ENCODE peak calls at places on chromosomes 13 and 19, in five cellular contexts. L is Peyer's patch, Z is astrocyte of the cerebellum, U is tibial nerve, C is neural progenitor cell. A is an unnamed sample.

GRCh38 chr19:13429563-13429962 is 76.7 kb downstream of the CACNA1A start:
- DNase-seq in L (no peak), Z (no peak), U (no peak), C (no peak), A (no peak)

GRCh38 chr19:19206938-19207337 is 3.7 kb upstream of the NR2C2AP start:
- DNase-seq in L (no peak), Z (no peak), U (no peak), C (no peak), A (no peak)

GRCh38 chr19:17420267-17420924 is 549 bp downstream of the MVB12A start:
- DNase-seq in L (no peak), Z (no peak), U (peak; percentile 12), C (peak; percentile 77), A (no peak)

GRCh38 chr13:27117158-27117557 is 54.5 kb downstream of the USP12 start:
- DNase-seq in L (no peak), Z (no peak), U (no peak), C (no peak), A (no peak)

GRCh38 chr13:105994340-105994739 is 541.1 kb downstream of the EFNB2 start:
- DNase-seq in L (no peak), Z (no peak), U (no peak), C (no peak), A (no peak)

GRCh38 chr13:100473087-100473486 is 115.5 kb downstream of the GGACT start:
- DNase-seq in L (no peak), Z (no peak), U (no peak), C (peak; percentile 87), A (no peak)

GRCh38 chr13:98460519-98460918 is 116.4 kb downstream of the STK24 start:
- DNase-seq in L (no peak), Z (no peak), U (no peak), C (no peak), A (no peak)

GRCh38 chr13:22940090-22940710 is 240.6 kb upstream of the SGCG start:
- DNase-seq in L (no peak), Z (no peak), U (no peak), C (no peak), A (no peak)

GRCh38 chr19:44401108-44401786 is at the start of gene ZNF285:
- DNase-seq in L (peak; percentile 65), Z (peak; percentile 90), U (peak; percentile 80), C (peak; percentile 98), A (peak; percentile 67)

GRCh38 chr19:38298841-38299680 is 5.0 kb upstream of the C19orf33 start:
- DNase-seq in L (no peak), Z (no peak), U (no peak), C (no peak), A (no peak)

GRCh38 chr13:27194895-27195764 is 23.5 kb upstream of the USP12 start:
- DNase-seq in L (no peak), Z (peak; percentile 84), U (no peak), C (peak; percentile 20), A (no peak)

GRCh38 chr13:83980322-83980721 is 98.0 kb upstream of the SLITRK1 start:
- DNase-seq in L (no peak), Z (no peak), U (no peak), C (no peak), A (no peak)

GRCh38 chr19:18978616-18979015 is 37.6 kb upstream of the HOMER3 start:
- DNase-seq in L (no peak), Z (no peak), U (no peak), C (no peak), A (no peak)

GRCh38 chr13:32984857-32985626 is 31.2 kb upstream of the KL start:
- DNase-seq in L (no peak), Z (no peak), U (no peak), C (no peak), A (no peak)

GRCh38 chr19:55255618-55256423 is 3.0 kb downstream of the PPP6R1 start:
- DNase-seq in L (peak; percentile 79), Z (no peak), U (no peak), C (no peak), A (no peak)

GRCh38 chr19:43620061-43621001 is 902 bp upstream of the ZNF428 start:
- DNase-seq in L (no peak), Z (no peak), U (no peak), C (no peak), A (no peak)

GRCh38 chr13:42574011-42574410 is at the start of gene TNFSF11:
- DNase-seq in L (no peak), Z (no peak), U (no peak), C (peak; percentile 59), A (no peak)

GRCh38 chr13:42577538-42577937 is 3.6 kb downstream of the TNFSF11 start:
- DNase-seq in L (no peak), Z (no peak), U (no peak), C (no peak), A (no peak)

GRCh38 chr13:42571895-42572294 is 2.1 kb upstream of the TNFSF11 start:
- DNase-seq in L (no peak), Z (no peak), U (no peak), C (no peak), A (no peak)

GRCh38 chr13:42575938-42576337 is 2.0 kb downstream of the TNFSF11 start:
- DNase-seq in L (no peak), Z (no peak), U (no peak), C (no peak), A (no peak)

DNA sequence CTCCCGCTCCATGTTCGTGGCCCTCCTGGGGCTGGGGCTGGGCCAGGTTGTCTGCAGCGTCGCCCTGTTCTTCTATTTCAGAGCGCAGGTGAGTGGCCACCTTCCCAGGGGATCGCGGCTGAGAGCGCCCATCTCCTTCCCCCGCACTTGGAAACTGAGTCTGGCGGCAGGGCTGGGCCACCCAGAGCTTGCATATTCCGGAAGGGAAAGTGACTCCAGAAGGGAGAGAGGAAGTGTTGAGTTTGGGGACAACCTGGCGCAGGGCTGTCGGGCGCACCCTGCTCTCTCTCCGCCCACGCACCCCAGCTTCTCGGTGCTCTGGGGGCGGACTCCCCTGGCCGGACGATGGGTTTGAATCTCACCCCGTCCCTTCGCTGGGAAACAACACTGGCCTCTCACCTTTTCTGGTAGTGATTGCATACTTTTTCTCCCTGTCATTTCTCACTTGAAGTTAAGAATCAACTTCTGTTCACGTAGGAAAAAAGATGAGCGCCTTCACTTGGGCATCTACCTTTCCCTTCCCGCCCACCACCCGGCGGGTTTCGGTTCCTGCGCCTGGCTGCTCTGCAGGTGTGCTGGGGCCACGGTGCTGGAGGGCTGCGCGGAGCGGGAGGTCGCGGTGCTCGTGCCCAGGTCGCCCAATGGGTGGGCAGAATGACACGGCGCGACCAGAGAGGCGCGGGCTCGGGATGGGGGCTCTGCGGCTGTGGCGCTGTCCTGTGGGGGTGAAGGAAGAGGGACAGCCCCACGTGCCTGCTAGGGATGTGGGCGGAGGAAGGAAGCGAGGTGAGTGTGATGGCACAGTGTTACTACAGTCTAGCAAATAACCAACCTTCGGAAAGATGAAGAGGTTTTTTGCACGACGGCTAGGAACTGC is 721 bp downstream of the TNFSF11 start:
- DNase-seq in L (peak; percentile 58), Z (no peak), U (no peak), C (peak; percentile 18), A (no peak)
- H3K4me3 ChIP-seq in L (peak overlapping the region; percentile 48), Z (peak overlapping the region; percentile 42), U (peak overlapping the region; percentile 29), C (peak overlapping the region; percentile 62), A (no peak overlapping the region)

GRCh38 chr19:14460935-14461334 is 14.2 kb downstream of the PTGER1 start:
- DNase-seq in L (no peak), Z (no peak), U (no peak), C (no peak), A (no peak)
- TF ChIP-seq CTCF in L (no peak), Z (no peak), U (no peak), C (no peak), A (no peak)

GRCh38 chr13:91174886-91175501 is 172.5 kb upstream of the MIR17HG start:
- DNase-seq in L (no peak), Z (no peak), U (no peak), C (no peak), A (no peak)
- H3K4me3 ChIP-seq in L (peak overlapping the region; percentile 28), Z (peak overlapping the region; percentile 44), U (peak overlapping the region; percentile 17), C (peak overlapping the region; percentile 32), A (peak overlapping the region; percentile 23)

GRCh38 chr13:80850771-80851170 is 509.8 kb upstream of the SPRY2 start:
- DNase-seq in L (no peak), Z (no peak), U (no peak), C (no peak), A (no peak)
- TF ChIP-seq CTCF in L (no peak), Z (no peak), U (no peak), C (no peak), A (no peak)

GRCh38 chr19:6730153-6730804 is 7.1 kb downstream of the GPR108 start:
- DNase-seq in L (peak; percentile 74), Z (no peak), U (peak; percentile 81), C (peak; percentile 76), A (no peak)
- H3K4me3 ChIP-seq in L (peak overlapping the region; percentile 43), Z (no peak overlapping the region), U (peak overlapping the region; percentile 27), C (no peak overlapping the region), A (no peak overlapping the region)

GRCh38 chr13:113861433-113862030 is 2.3 kb downstream of the GAS6 start:
- DNase-seq in L (no peak), Z (no peak), U (no peak), C (no peak), A (no peak)
- TF ChIP-seq CTCF in L (no peak), Z (peak; percentile 3), U (no peak), C (no peak), A (no peak)

DNA sequence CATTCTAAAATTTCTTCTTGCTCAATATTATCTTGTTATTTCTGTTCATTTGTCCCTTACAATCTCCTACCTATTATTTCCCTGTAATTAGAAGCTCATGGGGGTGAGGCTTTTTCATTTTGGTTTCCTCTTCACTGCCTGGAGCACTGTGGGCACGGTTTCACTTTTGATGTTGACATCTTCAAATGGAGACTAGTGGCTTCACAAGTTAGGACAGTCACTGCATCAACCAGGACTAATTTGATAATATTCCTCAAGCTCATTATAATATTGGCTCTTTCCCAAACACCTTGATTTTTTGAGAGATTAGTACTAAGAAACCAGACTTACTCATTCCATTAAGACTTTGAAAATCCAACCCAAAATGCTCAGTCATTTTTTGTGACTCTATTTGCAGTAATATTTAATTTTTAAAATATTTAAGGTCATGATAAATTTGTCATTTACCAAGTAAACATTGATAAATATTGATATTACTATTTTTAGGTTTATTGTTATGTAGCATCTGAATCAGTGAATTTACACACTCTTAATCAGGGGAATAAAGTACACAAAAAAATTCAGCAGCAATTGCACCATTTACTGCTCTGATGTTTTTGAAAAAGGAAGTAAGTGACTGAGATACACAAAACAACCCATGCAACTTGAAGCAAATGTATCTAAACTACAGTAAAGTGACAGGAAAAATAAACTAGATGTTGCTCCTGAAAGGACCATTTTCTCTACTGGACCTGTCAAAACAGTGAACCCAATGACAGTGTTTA is 28.8 kb upstream of the RCBTB2 start:
- DNase-seq in L (no peak), Z (no peak), U (no peak), C (no peak), A (no peak)
- H3K4me3 ChIP-seq in L (no peak overlapping the region), Z (no peak overlapping the region), U (no peak overlapping the region), C (no peak overlapping the region), A (no peak overlapping the region)

GRCh38 chr13:30363725-30364124 is 56.4 kb upstream of the KATNAL1 start:
- DNase-seq in L (no peak), Z (no peak), U (no peak), C (no peak), A (no peak)
- TF ChIP-seq CTCF in L (no peak), Z (no peak), U (no peak), C (no peak), A (no peak)

DNA sequence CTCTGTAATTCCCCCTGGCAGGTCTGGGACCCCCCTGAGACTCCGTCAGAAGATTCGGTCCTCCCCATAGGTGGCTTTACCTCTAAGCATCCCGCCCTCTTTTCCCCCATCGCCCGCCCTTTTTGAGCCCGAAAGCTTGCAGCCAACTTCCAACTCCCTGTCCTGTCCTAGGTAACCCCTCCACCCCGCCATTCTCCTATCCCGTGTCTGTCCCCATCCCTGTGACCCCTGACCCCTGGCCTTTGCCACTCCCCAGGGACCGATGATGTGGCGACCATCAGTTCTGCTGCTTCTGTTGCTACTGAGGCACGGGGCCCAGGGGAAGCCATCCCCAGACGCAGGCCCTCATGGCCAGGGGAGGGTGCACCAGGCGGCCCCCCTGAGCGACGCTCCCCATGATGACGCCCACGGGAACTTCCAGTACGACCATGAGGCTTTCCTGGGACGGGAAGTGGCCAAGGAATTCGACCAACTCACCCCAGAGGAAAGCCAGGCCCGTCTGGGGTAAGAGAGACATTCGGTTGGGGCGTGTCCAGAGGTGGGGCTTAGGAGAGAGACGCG is 488 bp downstream of the RCN3 start:
- DNase-seq in L (no peak), Z (no peak), U (no peak), C (no peak), A (no peak)
- H3K4me3 ChIP-seq in L (peak overlapping the region; percentile 37), Z (peak overlapping the region; percentile 66), U (peak overlapping the region; percentile 31), C (peak overlapping the region; percentile 31), A (peak overlapping the region; percentile 91)

A was measured in AG04449.